ENCODE peak calls at places on chromosomes 11 and 22, in four cellular contexts. E, V, I and X are unnamed samples.

GRCh38 chr22:36772451-36772850 is 3.5 kb downstream of the IFT27 start:
- DNase-seq in E (no peak), V (no peak), I (no peak), X (no peak)

GRCh38 chr22:38202437-38203089 is 769 bp downstream of the MAFF start:
- DNase-seq in E (no peak), V (peak), I (peak), X (no peak)

GRCh38 chr11:18352581-18352980 is 30.2 kb downstream of the GTF2H1 start:
- DNase-seq in E (no peak), V (no peak), I (no peak), X (no peak)

GRCh38 chr11:11979487-11980117 is 28.8 kb downstream of the DKK3 start:
- DNase-seq in E (no peak), V (peak), I (no peak), X (no peak)

GRCh38 chr22:35580351-35581022 is 36.6 kb downstream of the MB start:
- DNase-seq in E (no peak), V (no peak), I (no peak), X (no peak)

GRCh38 chr11:18404062-18404461 is 8.1 kb upstream of the LDHC start:
- DNase-seq in E (no peak), V (no peak), I (no peak), X (no peak)

GRCh38 chr11:69431893-69432738 is 49.3 kb upstream of the LINC01488 start:
- DNase-seq in E (no peak), V (no peak), I (no peak), X (no peak)

GRCh38 chr11:106990322-106990721 is 28.0 kb downstream of the GUCY1A2 start:
- DNase-seq in E (no peak), V (no peak), I (no peak), X (no peak)

GRCh38 chr11:132284048-132284447 is 913.6 kb downstream of the NTM start:
- DNase-seq in E (no peak), V (no peak), I (no peak), X (no peak)

GRCh38 chr22:27747396-27748256 is 53.9 kb downstream of the MN1 start:
- DNase-seq in E (no peak), V (no peak), I (no peak), X (no peak)

GRCh38 chr22:48640890-48641771 is 1186.5 kb downstream of the BRD1 start:
- DNase-seq in E (no peak), V (no peak), I (no peak), X (no peak)

GRCh38 chr11:62501432-62501891 is 45.1 kb downstream of the AHNAK start:
- DNase-seq in E (no peak), V (peak), I (no peak), X (no peak)

GRCh38 chr11:79973701-79974626 is 533.1 kb upstream of the TENM4 start:
- DNase-seq in E (no peak), V (no peak), I (no peak), X (peak)

GRCh38 chr11:77508031-77508430 is 34.1 kb upstream of the PAK1 start:
- DNase-seq in E (no peak), V (no peak), I (no peak), X (no peak)

GRCh38 chr11:109432105-109432504 is 10.1 kb downstream of the C11orf87 start:
- DNase-seq in E (no peak), V (peak), I (no peak), X (no peak)

GRCh38 chr11:7413961-7414728 is 71.2 kb upstream of the OLFML1 start:
- DNase-seq in E (peak), V (no peak), I (no peak), X (no peak)

GRCh38 chr11:60872124-60872951 is 5.0 kb downstream of the ZP1 start:
- DNase-seq in E (no peak), V (peak), I (no peak), X (no peak)

GRCh38 chr22:26837784-26838520 is 180.6 kb downstream of the MIAT start:
- DNase-seq in E (no peak), V (no peak), I (no peak), X (no peak)

GRCh38 chr11:126477526-126478275 is 122.2 kb downstream of the ST3GAL4 start:
- DNase-seq in E (no peak), V (no peak), I (no peak), X (no peak)

GRCh38 chr11:69000831-69001245 is 12.2 kb downstream of the MRGPRF start:
- DNase-seq in E (peak), V (peak), I (no peak), X (no peak)

GRCh38 chr11:63663809-63664208 is 7.4 kb downstream of the ATL3 start:
- DNase-seq in E (no peak), V (peak), I (no peak), X (no peak)

GRCh38 chr22:44382461-44383038 is 69.8 kb upstream of the SHISAL1 start:
- DNase-seq in E (no peak), V (no peak), I (no peak), X (no peak)

GRCh38 chr11:35109827-35110226 is 29.1 kb upstream of the CD44 start:
- DNase-seq in E (no peak), V (no peak), I (no peak), X (no peak)

GRCh38 chr11:121236115-121237001 is 56.2 kb upstream of the SC5D start:
- DNase-seq in E (no peak), V (peak), I (no peak), X (no peak)

GRCh38 chr11:11320820-11321219 is 32.2 kb downstream of the CSNK2A3 start:
- DNase-seq in E (no peak), V (no peak), I (no peak), X (no peak)

DNA sequence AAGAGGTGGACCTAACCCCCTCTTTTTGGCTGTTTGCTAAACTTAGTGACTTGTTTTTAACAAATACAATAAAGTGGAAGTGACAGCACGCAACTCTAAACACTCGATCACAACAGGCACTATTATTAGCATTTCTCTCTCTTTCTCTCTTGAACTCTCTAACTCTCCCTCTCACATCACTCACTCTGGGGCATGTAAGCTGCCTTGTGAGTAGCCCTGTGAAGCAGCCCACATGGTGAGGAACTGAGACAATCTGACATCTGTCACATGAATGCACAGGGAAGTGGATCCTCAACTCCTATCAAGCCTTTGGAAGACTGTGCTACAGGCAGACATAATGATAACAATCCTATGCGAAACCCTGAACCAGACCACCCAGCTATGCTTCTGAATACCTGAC is 609.0 kb upstream of the CNTN5 start:
- DNase-seq in E (no peak), V (no peak), I (no peak), X (no peak)
- H3K4me3 ChIP-seq in E (no peak), V (no peak), I (no peak), X (no peak)

DNA sequence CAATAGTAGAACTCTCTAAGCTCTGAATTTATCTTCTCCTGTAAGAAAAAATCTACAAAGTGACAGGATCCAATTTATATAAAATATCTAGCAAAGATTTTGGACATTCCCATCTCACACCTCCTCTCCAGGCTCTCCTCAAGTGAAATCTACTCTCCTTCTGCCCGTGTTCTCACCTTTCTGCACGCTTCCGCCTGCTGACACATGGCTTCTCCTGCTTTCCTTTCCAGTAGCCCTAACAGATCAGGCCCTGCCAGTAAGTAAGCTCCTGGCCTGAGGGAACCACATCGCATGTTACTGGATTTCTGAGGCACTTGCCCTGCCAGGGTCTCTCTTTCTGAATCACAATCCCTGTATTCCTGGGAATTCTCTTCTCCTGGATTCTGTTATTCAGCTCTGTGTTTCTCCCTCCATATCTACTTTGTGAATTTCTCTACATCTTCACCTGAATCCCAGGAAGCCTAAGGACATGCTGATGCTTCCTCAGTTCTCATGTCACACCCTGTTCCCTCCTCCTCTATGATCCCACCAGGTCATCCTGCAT is 53.3 kb upstream of the TOP3B start:
- DNase-seq in E (no peak), V (no peak), I (no peak), X (no peak)
- H3K27ac ChIP-seq in E (no peak), V (no peak), I (peak), X (no peak)

DNA sequence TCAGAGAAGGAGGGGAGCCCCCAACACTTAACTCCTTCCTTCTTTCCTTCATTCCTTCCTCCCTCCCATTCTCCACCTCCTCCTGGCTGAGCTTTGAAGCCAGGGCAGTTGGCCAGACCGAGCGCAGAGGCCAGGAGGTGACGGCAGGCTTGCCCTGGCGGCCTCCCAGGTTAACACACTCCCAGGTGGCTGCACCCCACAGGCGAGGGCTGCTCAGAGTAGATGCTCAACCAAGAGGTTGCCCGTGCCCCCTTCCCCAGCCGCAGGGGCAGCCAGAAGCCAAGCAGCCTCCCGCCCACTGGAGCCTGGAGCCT is 6.3 kb upstream of the CDKN1C start:
- DNase-seq in E (no peak), V (no peak), I (no peak), X (no peak)
- H3K4me3 ChIP-seq in E (peak), V (no peak), I (no peak), X (no peak)

GRCh38 chr11:47915407-47916137 is 64.8 kb upstream of the PTPRJ start:
- DNase-seq in E (no peak), V (no peak), I (peak), X (no peak)

GRCh38 chr11:47918370-47918690 is 62.0 kb upstream of the PTPRJ start:
- DNase-seq in E (no peak), V (no peak), I (no peak), X (no peak)

GRCh38 chr11:47917643-47918369 is 62.6 kb upstream of the PTPRJ start:
- DNase-seq in E (no peak), V (peak), I (peak), X (no peak)

GRCh38 chr11:47914743-47915142 is 65.6 kb upstream of the PTPRJ start:
- DNase-seq in E (no peak), V (no peak), I (no peak), X (no peak)

GRCh38 chr11:47916361-47916841 is 64.0 kb upstream of the PTPRJ start:
- DNase-seq in E (no peak), V (peak), I (no peak), X (no peak)
- H3K27ac ChIP-seq in E (peak), V (no peak), I (no peak), X (no peak)

GRCh38 chr11:123484448-123484847 is 54.4 kb downstream of the GRAMD1B start:
- DNase-seq in E (no peak), V (no peak), I (no peak), X (no peak)

GRCh38 chr11:123483465-123483864 is 53.4 kb downstream of the GRAMD1B start:
- DNase-seq in E (no peak), V (no peak), I (no peak), X (no peak)

GRCh38 chr11:123481647-123482046 is 51.6 kb downstream of the GRAMD1B start:
- DNase-seq in E (no peak), V (no peak), I (no peak), X (no peak)

GRCh38 chr11:123482225-123482624 is 52.2 kb downstream of the GRAMD1B start:
- DNase-seq in E (no peak), V (no peak), I (no peak), X (no peak)

DNA sequence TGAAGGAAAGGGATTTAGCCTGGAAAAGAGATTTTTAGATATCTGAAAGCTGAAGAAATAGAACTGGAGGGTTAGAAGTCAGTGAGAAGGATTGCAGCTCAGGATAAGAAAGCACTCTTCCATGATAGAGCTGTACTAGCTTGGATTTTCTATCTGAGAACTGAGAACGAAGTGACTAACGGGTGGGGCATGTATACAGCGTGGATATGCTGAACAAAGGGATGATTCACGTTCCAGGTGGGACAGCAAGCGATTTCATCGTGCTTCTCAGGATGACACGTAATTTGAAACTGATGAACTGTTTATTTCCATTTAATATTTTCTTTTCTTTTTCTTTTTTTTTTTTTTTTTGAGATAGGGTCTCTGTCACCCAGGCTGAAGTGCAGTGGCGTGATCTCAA is 53.0 kb downstream of the GRAMD1B start:
- DNase-seq in E (no peak), V (peak), I (no peak), X (no peak)
- H3K4me3 ChIP-seq in E (no peak), V (no peak), I (no peak), X (no peak)